ENCODE peak calls at places on chromosomes 11 and 22, in five cellular contexts. E is caudate nucleus; K is foreskin fibroblast; X is stimulated activated CD8-positive, alpha-beta memory T cell treated with anti-CD3 and anti-CD28 coated beads, Interleukin-15, amount 100 ng/mL, for 48 hours; H is Right ventricle myocardium inferior. Z is an unnamed sample.

GRCh38 chr22:44274918-44275665 is 37.7 kb downstream of the SHISAL1 start:
- DNase-seq in E (no peak), K (no peak), X (no peak), H (no peak), Z (no peak)

GRCh38 chr11:19642185-19642591 is 70.4 kb upstream of the NAV2 start:
- DNase-seq in E (no peak), K (peak; percentile 70), X (no peak), H (no peak), Z (no peak)

GRCh38 chr11:34044664-34045485 is 6.7 kb upstream of the CAPRIN1 start:
- DNase-seq in E (no peak), K (peak; percentile 92), X (peak; percentile 11), H (no peak), Z (no peak)

GRCh38 chr11:69819541-69820070 is 390 bp upstream of the FGF3 start:
- DNase-seq in E (no peak), K (peak; percentile 24), X (no peak), H (no peak), Z (no peak)

GRCh38 chr22:27242917-27243589 is 558.5 kb downstream of the MN1 start:
- DNase-seq in E (no peak), K (no peak), X (no peak), H (no peak), Z (no peak)

GRCh38 chr11:117829369-117829725 is 4.8 kb upstream of the FXYD2 start:
- DNase-seq in E (no peak), K (no peak), X (no peak), H (no peak), Z (no peak)

GRCh38 chr11:35968386-35969088 is 24.7 kb downstream of the LDLRAD3 start:
- DNase-seq in E (no peak), K (peak; percentile 73), X (no peak), H (no peak), Z (no peak)

GRCh38 chr11:19788435-19788834 is 75.8 kb downstream of the NAV2 start:
- DNase-seq in E (no peak), K (no peak), X (no peak), H (no peak), Z (no peak)

GRCh38 chr11:118174006-118174567 is 2.4 kb downstream of the SCN2B start:
- DNase-seq in E (no peak), K (no peak), X (no peak), H (no peak), Z (no peak)

GRCh38 chr11:27282806-27283205 is 80.2 kb downstream of the CCDC34 start:
- DNase-seq in E (no peak), K (peak; percentile 9), X (no peak), H (no peak), Z (no peak)

GRCh38 chr11:3178349-3178748 is 13.2 kb upstream of the OSBPL5 start:
- DNase-seq in E (no peak), K (no peak), X (no peak), H (no peak), Z (no peak)

GRCh38 chr22:43228330-43228729 is 41.4 kb upstream of the TTLL12 start:
- DNase-seq in E (no peak), K (peak; percentile 55), X (no peak), H (no peak), Z (no peak)

GRCh38 chr11:61401558-61401957 is 9.2 kb downstream of the TMEM216 start:
- DNase-seq in E (no peak), K (no peak), X (no peak), H (no peak), Z (no peak)

GRCh38 chr11:32244453-32244852 is 153.6 kb downstream of the RCN1 start:
- DNase-seq in E (no peak), K (no peak), X (no peak), H (no peak), Z (no peak)

GRCh38 chr22:38031491-38031890 is 25.7 kb upstream of the PICK1 start:
- DNase-seq in E (no peak), K (no peak), X (no peak), H (peak; percentile 45), Z (no peak)

GRCh38 chr11:118605116-118605867 is 2.1 kb upstream of the PHLDB1 start:
- DNase-seq in E (no peak), K (peak; percentile 98), X (no peak), H (peak; percentile 88), Z (peak; percentile 48)

GRCh38 chr22:32542332-32543019 is 67.9 kb downstream of the FBXO7 start:
- DNase-seq in E (no peak), K (no peak), X (no peak), H (peak; percentile 87), Z (no peak)

GRCh38 chr11:131356201-131356600 is 14.2 kb upstream of the NTM start:
- DNase-seq in E (no peak), K (no peak), X (no peak), H (no peak), Z (no peak)

GRCh38 chr11:26121466-26121865 is 210.5 kb upstream of the ANO3 start:
- DNase-seq in E (no peak), K (peak; percentile 30), X (no peak), H (no peak), Z (no peak)

GRCh38 chr11:130504317-130504716 is 55.9 kb downstream of the ADAMTS15 start:
- DNase-seq in E (no peak), K (no peak), X (no peak), H (no peak), Z (no peak)